ENCODE peak calls at places on chromosome 2, in eight cellular contexts. X is stimulated activated CD8-positive, alpha-beta memory T cell treated with anti-CD3 and anti-CD28 coated beads, Interleukin-4, amount 100 ng/mL, for 1 hour; P is NB4; T is GDM1; Z is heart left ventricle; I is immature natural killer cell; G is NCI-H1092 treated with DMSO at 0.1 percent for 48 hours; C is CD4-positive, alpha-beta T cell. M is an unnamed sample.

GRCh38 chr2:240219208-240219890 is 78.9 kb upstream of the OTOS start:
- DNase-seq in X (no peak), P (no peak), T (no peak), Z (no peak), I (no peak), G (no peak), C (no peak), M (no peak)

GRCh38 chr2:131365452-131365851 is 1.5 kb upstream of the RAB6D start:
- DNase-seq in X (no peak), P (no peak), T (no peak), Z (no peak), I (no peak), G (no peak), C (no peak), M (no peak)

GRCh38 chr2:232982926-232983668 is 30.0 kb downstream of the NGEF start:
- DNase-seq in X (no peak), P (no peak), T (no peak), Z (no peak), I (no peak), G (no peak), C (no peak), M (no peak)

GRCh38 chr2:111897924-111898702 is at the start of gene MERTK:
- DNase-seq in X (no peak), P (peak; percentile 92), T (peak; percentile 90), Z (peak; percentile 91), I (peak; percentile 30), G (peak; percentile 48), C (no peak), M (peak; percentile 86)

GRCh38 chr2:7633556-7634153 is 716.4 kb downstream of the RNF144A start:
- DNase-seq in X (no peak), P (no peak), T (no peak), Z (no peak), I (no peak), G (peak; percentile 77), C (no peak), M (no peak)

GRCh38 chr2:236632295-236633218 is 62.9 kb downstream of the ACKR3 start:
- DNase-seq in X (no peak), P (no peak), T (no peak), Z (peak; percentile 12), I (no peak), G (no peak), C (no peak), M (no peak)

GRCh38 chr2:158953926-158954763 is 14.3 kb upstream of the TANC1 start:
- DNase-seq in X (no peak), P (peak; percentile 83), T (peak; percentile 22), Z (peak; percentile 82), I (no peak), G (peak; percentile 42), C (no peak), M (peak; percentile 75)

GRCh38 chr2:160347269-160347863 is 146.2 kb downstream of the RBMS1 start:
- DNase-seq in X (no peak), P (no peak), T (no peak), Z (no peak), I (no peak), G (no peak), C (no peak), M (no peak)

GRCh38 chr2:127913808-127914457 is 28.2 kb upstream of the AMMECR1L start:
- DNase-seq in X (no peak), P (no peak), T (no peak), Z (no peak), I (no peak), G (no peak), C (no peak), M (no peak)

GRCh38 chr2:25453199-25453903 is 111.6 kb upstream of the DNMT3A start:
- DNase-seq in X (no peak), P (no peak), T (no peak), Z (no peak), I (no peak), G (no peak), C (no peak), M (no peak)

GRCh38 chr2:55885129-55885943 is 38.2 kb downstream of the EFEMP1 start:
- DNase-seq in X (no peak), P (peak; percentile 51), T (no peak), Z (no peak), I (no peak), G (no peak), C (no peak), M (peak; percentile 43)

GRCh38 chr2:79630060-79630459 is 117.2 kb downstream of the CTNNA2 start:
- DNase-seq in X (no peak), P (peak; percentile 14), T (peak; percentile 15), Z (no peak), I (no peak), G (no peak), C (no peak), M (no peak)